ENCODE peak calls at places on chromosomes 6 and 20, in six cellular contexts. D is K562, T is GM12891, V is GM12878, E is H1, S is HepG2. Y is an unnamed sample.
A peak's percentile ranks its signal among the peaks of the same experiment; 100 is the strongest.

GRCh38 chr6:53128842-53129241 is 19.8 kb downstream of the GCM1 start:
- DNase-seq in D (no peak), T (no peak), V (no peak), E (no peak), S (no peak), Y (no peak)

GRCh38 chr6:11763460-11764249 is 14.9 kb downstream of the ADTRP start:
- DNase-seq in D (no peak), T (no peak), V (no peak), E (no peak), S (no peak), Y (no peak)

GRCh38 chr20:57657537-57658446 is 37.6 kb upstream of the ZBP1 start:
- DNase-seq in D (no peak), T (peak; percentile 16), V (no peak), E (no peak), S (peak; percentile 47), Y (peak; percentile 46)

GRCh38 chr6:31580807-31581437 is 1.3 kb downstream of the LTB start:
- DNase-seq in D (peak; percentile 98), T (peak; percentile 79), V (no peak), E (peak; percentile 38), S (peak; percentile 61), Y (no peak)

GRCh38 chr20:58700823-58701222 is 8.2 kb downstream of the NPEPL1 start:
- DNase-seq in D (no peak), T (no peak), V (no peak), E (no peak), S (no peak), Y (no peak)

GRCh38 chr20:57883761-57884160 is 173.9 kb upstream of the PMEPA1 start:
- DNase-seq in D (no peak), T (no peak), V (no peak), E (no peak), S (no peak), Y (no peak)

GRCh38 chr6:153013438-153013837 is 10.9 kb upstream of the MTRF1L start:
- DNase-seq in D (no peak), T (no peak), V (no peak), E (no peak), S (no peak), Y (no peak)

GRCh38 chr20:32972181-32973076 is 31.8 kb downstream of the SUN5 start:
- DNase-seq in D (no peak), T (peak; percentile 73), V (peak; percentile 91), E (no peak), S (no peak), Y (peak; percentile 64)

GRCh38 chr20:51811040-51811351 is 8.7 kb upstream of the SALL4 start:
- DNase-seq in D (no peak), T (no peak), V (no peak), E (no peak), S (peak; percentile 90), Y (no peak)

GRCh38 chr6:154672086-154672485 is 61.1 kb upstream of the SCAF8 start:
- DNase-seq in D (no peak), T (no peak), V (no peak), E (no peak), S (no peak), Y (no peak)

GRCh38 chr6:160992323-160993314 is 1.1 kb downstream of the MAP3K4 start:
- DNase-seq in D (peak; percentile 76), T (no peak), V (no peak), E (no peak), S (peak; percentile 79), Y (no peak)

GRCh38 chr6:707576-708236 is 14.8 kb upstream of the EXOC2 start:
- DNase-seq in D (no peak), T (no peak), V (no peak), E (no peak), S (no peak), Y (no peak)

GRCh38 chr6:121971886-121972285 is 427.6 kb upstream of the HSF2 start:
- DNase-seq in D (no peak), T (no peak), V (no peak), E (no peak), S (no peak), Y (no peak)

GRCh38 chr6:37820713-37821069 is 1.2 kb downstream of the ZFAND3 start:
- DNase-seq in D (no peak), T (no peak), V (no peak), E (no peak), S (no peak), Y (no peak)

GRCh38 chr20:35838213-35838612 is 66.4 kb downstream of the PHF20 start:
- DNase-seq in D (no peak), T (no peak), V (no peak), E (no peak), S (no peak), Y (no peak)

GRCh38 chr6:31968326-31968725 is 3.6 kb downstream of the DXO start:
- DNase-seq in D (no peak), T (no peak), V (no peak), E (no peak), S (no peak), Y (no peak)

DNA sequence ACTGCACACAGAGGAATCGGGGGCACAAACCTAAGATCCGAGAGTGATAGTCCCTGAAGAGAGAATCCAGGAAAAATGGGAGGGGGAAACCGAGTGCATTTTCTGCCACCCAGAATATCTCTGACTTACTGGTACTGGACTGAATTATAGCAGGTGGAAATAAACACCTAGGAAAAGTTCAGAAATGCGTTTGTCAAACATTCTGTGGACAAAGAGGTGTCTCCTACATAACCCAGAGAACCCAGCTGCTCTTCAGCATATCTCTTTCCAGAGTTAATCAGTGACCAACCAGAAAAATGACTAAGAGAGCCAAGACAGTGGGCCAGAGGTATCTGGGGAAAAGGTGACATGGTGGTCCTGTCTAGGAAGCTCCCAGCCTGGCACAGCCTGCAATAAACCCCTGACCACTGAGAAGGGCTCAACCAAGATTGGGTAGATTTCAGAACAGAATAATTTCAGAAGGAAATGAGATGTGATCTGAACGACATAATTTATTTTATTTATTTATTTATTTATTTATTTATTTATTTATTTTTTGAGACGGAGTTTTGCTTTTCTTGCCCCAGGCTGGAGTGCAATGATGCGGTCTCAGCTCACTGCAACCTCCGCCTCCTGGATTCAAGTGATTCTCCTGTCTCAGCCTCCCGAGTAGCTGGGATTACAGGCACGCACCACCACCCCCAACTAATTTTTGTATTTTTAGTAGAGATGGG is 6.0 kb upstream of the VNN1 start:
- DNase-seq in D (no peak), T (no peak), V (no peak), E (no peak), S (peak; percentile 53), Y (no peak)
- TF ChIP-seq POLR2A in D (no peak), T (no peak), V (no peak), E (no peak), S (no peak), Y (no peak)

GRCh38 chr6:145865595-145865994 is 51.0 kb upstream of the FBXO30 start:
- DNase-seq in D (no peak), T (no peak), V (no peak), E (no peak), S (no peak), Y (no peak)

GRCh38 chr6:145863396-145863795 is 48.8 kb upstream of the FBXO30 start:
- DNase-seq in D (no peak), T (no peak), V (no peak), E (no peak), S (no peak), Y (no peak)

GRCh38 chr6:145863988-145864616 is 49.5 kb upstream of the FBXO30 start:
- DNase-seq in D (no peak), T (no peak), V (no peak), E (no peak), S (no peak), Y (no peak)

GRCh38 chr6:145866449-145867401 is 52.1 kb upstream of the FBXO30 start:
- DNase-seq in D (no peak), T (no peak), V (no peak), E (no peak), S (no peak), Y (no peak)

DNA sequence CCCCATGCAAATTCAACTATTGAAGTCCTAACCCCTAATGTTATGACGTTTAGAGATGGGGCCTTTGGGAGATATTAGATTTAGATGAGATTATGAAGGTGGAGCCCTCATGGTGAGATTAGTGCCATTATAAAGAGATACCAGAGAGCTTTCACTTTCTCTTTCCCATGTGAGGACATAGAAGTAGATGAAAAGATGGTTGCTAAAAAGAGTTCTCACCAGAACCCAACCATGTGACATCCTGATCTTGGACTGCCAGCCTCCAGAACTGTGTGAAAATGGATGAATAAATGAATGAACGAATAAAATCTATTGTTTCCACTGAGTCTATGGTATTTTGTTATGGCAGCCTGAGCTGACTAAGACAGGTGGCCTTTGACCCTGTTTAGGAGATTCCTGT is 50.6 kb upstream of the FBXO30 start:
- DNase-seq in D (no peak), T (no peak), V (no peak), E (no peak), S (no peak), Y (no peak)
- TF ChIP-seq TAF1 in D (no peak), T (no peak), V (no peak), E (no peak), S (no peak), Y (no peak)

GRCh38 chr6:42142118-42142835 is at the start of gene C6orf132:
- DNase-seq in D (no peak), T (peak; percentile 32), V (no peak), E (peak; percentile 46), S (peak; percentile 43), Y (no peak)
- TF ChIP-seq POLR2AphosphoS5 in D (no peak), T (no peak), V (no peak), E (peak; percentile 56), S (no peak), Y (no peak)

GRCh38 chr6:4313044-4313686 is 177.8 kb upstream of the ECI2 start:
- DNase-seq in D (no peak), T (no peak), V (no peak), E (no peak), S (no peak), Y (no peak)

GRCh38 chr6:4314201-4314707 is 178.9 kb upstream of the ECI2 start:
- DNase-seq in D (no peak), T (no peak), V (no peak), E (no peak), S (no peak), Y (no peak)

GRCh38 chr6:4320860-4321259 is 185.5 kb upstream of the ECI2 start:
- DNase-seq in D (no peak), T (no peak), V (no peak), E (no peak), S (no peak), Y (no peak)

GRCh38 chr6:4319992-4320683 is 184.8 kb upstream of the ECI2 start:
- DNase-seq in D (no peak), T (no peak), V (no peak), E (no peak), S (no peak), Y (no peak)

DNA sequence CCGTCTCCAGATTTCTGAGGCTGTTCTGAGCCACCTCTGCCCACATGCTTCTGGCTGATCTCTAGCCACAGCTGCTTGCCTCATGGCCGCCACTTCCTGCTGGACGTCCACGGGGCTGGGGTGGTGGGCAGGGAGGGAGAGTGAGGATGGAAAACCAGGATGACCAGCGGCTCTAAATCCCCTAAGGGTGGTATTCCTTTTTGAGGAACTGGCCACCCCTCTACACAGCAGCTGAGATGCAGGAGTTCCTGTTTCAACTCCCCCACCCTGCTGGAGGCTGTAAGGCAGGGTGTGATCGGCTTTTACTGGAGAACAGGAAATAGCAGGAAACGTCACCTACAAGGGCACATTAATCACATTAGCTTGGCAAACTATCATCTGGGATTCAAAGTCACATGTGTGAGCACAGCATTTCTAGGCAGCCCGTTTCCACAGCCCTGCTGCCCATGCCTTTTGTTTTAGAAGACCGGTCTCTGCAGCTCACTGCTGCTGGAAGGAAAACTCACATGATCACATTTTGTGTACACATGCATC is 181.6 kb upstream of the ECI2 start:
- DNase-seq in D (no peak), T (no peak), V (no peak), E (no peak), S (no peak), Y (no peak)
- TF ChIP-seq POLR2A in D (no peak), T (no peak), V (no peak), E (no peak), S (no peak), Y (no peak)

GRCh38 chr6:166354143-166354542 is 11.8 kb upstream of the SFT2D1 start:
- DNase-seq in D (no peak), T (no peak), V (no peak), E (no peak), S (no peak), Y (no peak)
- TF ChIP-seq TAF1 in D (no peak), T (no peak), V (no peak), E (no peak), S (no peak), Y (no peak)

Y was measured in GM12892.